ENCODE peak calls at places on chromosomes 12 and 14, in six cellular contexts. One of them, this sample, is unnamed.

GRCh38 chr14:24113379-24113800 is 1.2 kb upstream of the DCAF11 start:
- DNase-seq in Panc1: no peak
- DNase-seq in adipocyte: no peak
- DNase-seq in mesenchymal stem cell: no peak
- DNase-seq in PC-3: no peak
- DNase-seq in lung: no peak
- DNase-seq in this sample: no peak

GRCh38 chr12:51683763-51684357 is 92.8 kb downstream of the SCN8A start:
- DNase-seq in PC-3: peak
- DNase-seq in mesenchymal stem cell: peak
- DNase-seq in adipocyte: peak
- DNase-seq in lung: no peak
- DNase-seq in Panc1: no peak
- DNase-seq in this sample: no peak

GRCh38 chr12:3727877-3728632 is 24.9 kb downstream of the CRACR2A start:
- DNase-seq in Panc1: no peak
- DNase-seq in adipocyte: peak
- DNase-seq in PC-3: no peak
- DNase-seq in mesenchymal stem cell: peak
- DNase-seq in lung: no peak
- DNase-seq in this sample: peak

GRCh38 chr12:104166465-104166864 is 28.5 kb upstream of the NFYB start:
- DNase-seq in PC-3: no peak
- DNase-seq in Panc1: no peak
- DNase-seq in adipocyte: no peak
- DNase-seq in lung: no peak
- DNase-seq in mesenchymal stem cell: peak
- DNase-seq in this sample: peak

GRCh38 chr14:68784298-68784910 is 8.5 kb downstream of the ZFP36L1 start:
- DNase-seq in mesenchymal stem cell: peak
- DNase-seq in PC-3: peak
- DNase-seq in Panc1: no peak
- DNase-seq in lung: no peak
- DNase-seq in adipocyte: peak
- DNase-seq in this sample: no peak

GRCh38 chr12:114165921-114166320 is 199.8 kb upstream of the RBM19 start:
- DNase-seq in Panc1: no peak
- DNase-seq in lung: no peak
- DNase-seq in adipocyte: no peak
- DNase-seq in mesenchymal stem cell: no peak
- DNase-seq in PC-3: no peak
- DNase-seq in this sample: no peak

GRCh38 chr14:77025744-77026165 is 2.8 kb downstream of the IRF2BPL start:
- DNase-seq in PC-3: no peak
- DNase-seq in adipocyte: peak
- DNase-seq in Panc1: no peak
- DNase-seq in mesenchymal stem cell: no peak
- DNase-seq in lung: no peak
- DNase-seq in this sample: peak

GRCh38 chr14:59882957-59883356 is 12.4 kb upstream of the RTN1 start:
- DNase-seq in mesenchymal stem cell: peak
- DNase-seq in Panc1: no peak
- DNase-seq in PC-3: peak
- DNase-seq in lung: no peak
- DNase-seq in adipocyte: no peak
- DNase-seq in this sample: no peak

GRCh38 chr14:63192085-63192484 is 12.2 kb upstream of the RHOJ start:
- DNase-seq in mesenchymal stem cell: no peak
- DNase-seq in adipocyte: no peak
- DNase-seq in Panc1: no peak
- DNase-seq in lung: no peak
- DNase-seq in PC-3: no peak
- DNase-seq in this sample: no peak

GRCh38 chr12:106724934-106725333 is 49.5 kb upstream of the RIC8B start:
- DNase-seq in lung: no peak
- DNase-seq in PC-3: no peak
- DNase-seq in adipocyte: no peak
- DNase-seq in Panc1: no peak
- DNase-seq in mesenchymal stem cell: no peak
- DNase-seq in this sample: no peak

GRCh38 chr12:6335451-6336078 is 6.3 kb downstream of the TNFRSF1A start:
- DNase-seq in adipocyte: peak
- DNase-seq in PC-3: peak
- DNase-seq in lung: peak
- DNase-seq in mesenchymal stem cell: peak
- DNase-seq in Panc1: no peak
- DNase-seq in this sample: peak

GRCh38 chr12:48744251-48745008 is 27.9 kb upstream of the CCNT1 start:
- DNase-seq in Panc1: no peak
- DNase-seq in adipocyte: no peak
- DNase-seq in lung: no peak
- DNase-seq in PC-3: no peak
- DNase-seq in mesenchymal stem cell: no peak
- DNase-seq in this sample: no peak

GRCh38 chr12:125685885-125686284 is 620.6 kb downstream of the AACS start:
- DNase-seq in lung: no peak
- DNase-seq in mesenchymal stem cell: no peak
- DNase-seq in Panc1: no peak
- DNase-seq in PC-3: no peak
- DNase-seq in adipocyte: peak
- DNase-seq in this sample: no peak

GRCh38 chr14:91274796-91275195 is 30.3 kb upstream of the GPR68 start:
- DNase-seq in PC-3: no peak
- DNase-seq in adipocyte: no peak
- DNase-seq in mesenchymal stem cell: no peak
- DNase-seq in Panc1: no peak
- DNase-seq in lung: no peak
- DNase-seq in this sample: no peak

GRCh38 chr14:36270191-36270590 is 50.2 kb downstream of the MBIP start:
- DNase-seq in lung: no peak
- DNase-seq in Panc1: no peak
- DNase-seq in mesenchymal stem cell: no peak
- DNase-seq in PC-3: no peak
- DNase-seq in adipocyte: no peak
- DNase-seq in this sample: no peak

GRCh38 chr12:49783917-49784676 is 42.7 kb downstream of the TMBIM6 start:
- DNase-seq in PC-3: no peak
- DNase-seq in mesenchymal stem cell: peak
- DNase-seq in lung: no peak
- DNase-seq in Panc1: no peak
- DNase-seq in adipocyte: peak
- DNase-seq in this sample: no peak

GRCh38 chr12:132632521-132633228 is 14.1 kb downstream of the P2RX2 start:
- DNase-seq in PC-3: no peak
- DNase-seq in mesenchymal stem cell: no peak
- DNase-seq in lung: no peak
- DNase-seq in adipocyte: no peak
- DNase-seq in Panc1: no peak
- DNase-seq in this sample: no peak

GRCh38 chr14:103301512-103302197 is 32.4 kb upstream of the EIF5 start:
- DNase-seq in mesenchymal stem cell: no peak
- DNase-seq in Panc1: no peak
- DNase-seq in lung: no peak
- DNase-seq in adipocyte: no peak
- DNase-seq in PC-3: peak
- DNase-seq in this sample: no peak

GRCh38 chr14:69839661-69840060 is 39.6 kb upstream of the SMOC1 start:
- DNase-seq in mesenchymal stem cell: no peak
- DNase-seq in PC-3: no peak
- DNase-seq in lung: no peak
- DNase-seq in adipocyte: no peak
- DNase-seq in Panc1: no peak
- DNase-seq in this sample: no peak

GRCh38 chr14:65282909-65283253 is 129.6 kb upstream of the FUT8 start:
- DNase-seq in PC-3: no peak
- DNase-seq in lung: no peak
- DNase-seq in mesenchymal stem cell: no peak
- DNase-seq in Panc1: no peak
- DNase-seq in adipocyte: no peak
- DNase-seq in this sample: no peak

GRCh38 chr12:102740157-102741032 is 176.6 kb downstream of the PAH start:
- DNase-seq in mesenchymal stem cell: peak
- DNase-seq in Panc1: no peak
- DNase-seq in PC-3: peak
- DNase-seq in lung: no peak
- DNase-seq in adipocyte: peak
- DNase-seq in this sample: peak

GRCh38 chr12:101407054-101407437 is 526 bp downstream of the ARL1 start:
- DNase-seq in mesenchymal stem cell: no peak
- DNase-seq in adipocyte: peak
- DNase-seq in Panc1: no peak
- DNase-seq in lung: peak
- DNase-seq in PC-3: peak
- DNase-seq in this sample: peak

GRCh38 chr12:52232916-52233461 is at the start of gene KRT7:
- DNase-seq in mesenchymal stem cell: no peak
- DNase-seq in lung: peak
- DNase-seq in adipocyte: no peak
- DNase-seq in PC-3: peak
- DNase-seq in Panc1: no peak
- DNase-seq in this sample: no peak

GRCh38 chr12:52434760-52435530 is 774 bp upstream of the KRT75 start:
- DNase-seq in PC-3: peak
- DNase-seq in lung: no peak
- DNase-seq in mesenchymal stem cell: no peak
- DNase-seq in adipocyte: no peak
- DNase-seq in Panc1: no peak
- DNase-seq in this sample: no peak

GRCh38 chr12:20376984-20377383 is 8.6 kb downstream of the PDE3A start:
- DNase-seq in lung: no peak
- DNase-seq in Panc1: no peak
- DNase-seq in mesenchymal stem cell: peak
- DNase-seq in adipocyte: peak
- DNase-seq in PC-3: peak
- DNase-seq in this sample: no peak

GRCh38 chr12:39883411-39883810 is 222.5 kb downstream of the SLC2A13 start:
- DNase-seq in adipocyte: no peak
- DNase-seq in Panc1: no peak
- DNase-seq in lung: no peak
- DNase-seq in PC-3: no peak
- DNase-seq in mesenchymal stem cell: no peak
- DNase-seq in this sample: no peak

DNA sequence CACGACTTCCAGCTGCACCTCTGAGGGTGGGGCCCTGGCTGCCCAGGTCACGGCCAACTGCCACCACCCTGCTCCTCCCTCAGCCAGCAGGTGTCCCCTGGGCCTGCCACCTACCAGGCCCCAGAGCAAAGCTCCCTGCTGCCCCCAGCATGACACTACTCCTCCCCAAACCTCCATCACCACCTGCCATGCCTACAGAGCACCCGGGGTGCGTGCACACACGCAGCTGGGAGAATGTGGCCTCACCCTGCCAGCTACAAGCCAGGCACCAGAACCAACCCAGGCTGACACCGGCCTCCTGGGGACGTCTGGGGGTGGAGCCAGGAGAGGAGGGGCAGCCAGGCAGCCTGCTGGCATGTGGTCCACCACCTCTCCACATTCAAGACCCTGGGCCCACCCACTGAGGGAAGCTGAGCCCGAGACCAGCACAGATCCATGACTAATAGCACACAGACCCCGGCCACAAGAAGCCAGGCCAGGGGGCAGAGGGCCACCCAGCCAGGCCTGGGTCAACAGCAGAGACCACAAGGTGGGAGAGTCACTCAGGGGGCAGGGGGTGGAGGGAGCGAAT is 3.4 kb downstream of the JAG2 start:
- DNase-seq in mesenchymal stem cell: no peak
- DNase-seq in adipocyte: no peak
- DNase-seq in PC-3: no peak
- DNase-seq in Panc1: no peak
- DNase-seq in lung: no peak
- DNase-seq in this sample: no peak
- H3K4me3 ChIP-seq in mesenchymal stem cell: peak
- H3K4me3 ChIP-seq in adipocyte: no peak
- H3K4me3 ChIP-seq in PC-3: no peak
- H3K4me3 ChIP-seq in Panc1: no peak
- H3K4me3 ChIP-seq in lung: no peak
- H3K4me3 ChIP-seq in this sample: no peak

GRCh38 chr14:85444685-85445084 is 85.3 kb upstream of the FLRT2 start:
- DNase-seq in lung: no peak
- DNase-seq in PC-3: peak
- DNase-seq in Panc1: no peak
- DNase-seq in mesenchymal stem cell: peak
- DNase-seq in adipocyte: no peak
- DNase-seq in this sample: peak
- H3K4me3 ChIP-seq in lung: no peak
- H3K4me3 ChIP-seq in PC-3: no peak
- H3K4me3 ChIP-seq in Panc1: no peak
- H3K4me3 ChIP-seq in mesenchymal stem cell: no peak
- H3K4me3 ChIP-seq in adipocyte: no peak
- H3K4me3 ChIP-seq in this sample: no peak

GRCh38 chr14:33733310-33733709 is 217.6 kb downstream of the EGLN3 start:
- DNase-seq in PC-3: no peak
- DNase-seq in lung: no peak
- DNase-seq in adipocyte: no peak
- DNase-seq in Panc1: no peak
- DNase-seq in mesenchymal stem cell: no peak
- DNase-seq in this sample: no peak

GRCh38 chr14:33726685-33727084 is 224.2 kb downstream of the EGLN3 start:
- DNase-seq in mesenchymal stem cell: no peak
- DNase-seq in adipocyte: no peak
- DNase-seq in Panc1: no peak
- DNase-seq in PC-3: no peak
- DNase-seq in lung: no peak
- DNase-seq in this sample: no peak

GRCh38 chr14:33730163-33730562 is 220.7 kb downstream of the EGLN3 start:
- DNase-seq in adipocyte: no peak
- DNase-seq in mesenchymal stem cell: no peak
- DNase-seq in PC-3: peak
- DNase-seq in Panc1: no peak
- DNase-seq in lung: no peak
- DNase-seq in this sample: no peak

GRCh38 chr14:33733721-33734120 is 217.2 kb downstream of the EGLN3 start:
- DNase-seq in Panc1: no peak
- DNase-seq in mesenchymal stem cell: no peak
- DNase-seq in adipocyte: no peak
- DNase-seq in PC-3: no peak
- DNase-seq in lung: no peak
- DNase-seq in this sample: no peak

GRCh38 chr14:33728010-33728498 is 222.8 kb downstream of the EGLN3 start:
- DNase-seq in Panc1: no peak
- DNase-seq in PC-3: peak
- DNase-seq in adipocyte: no peak
- DNase-seq in lung: no peak
- DNase-seq in mesenchymal stem cell: no peak
- DNase-seq in this sample: no peak
- H3K4me3 ChIP-seq in Panc1: no peak
- H3K4me3 ChIP-seq in PC-3: no peak
- H3K4me3 ChIP-seq in adipocyte: no peak
- H3K4me3 ChIP-seq in lung: no peak
- H3K4me3 ChIP-seq in mesenchymal stem cell: no peak
- H3K4me3 ChIP-seq in this sample: no peak

DNA sequence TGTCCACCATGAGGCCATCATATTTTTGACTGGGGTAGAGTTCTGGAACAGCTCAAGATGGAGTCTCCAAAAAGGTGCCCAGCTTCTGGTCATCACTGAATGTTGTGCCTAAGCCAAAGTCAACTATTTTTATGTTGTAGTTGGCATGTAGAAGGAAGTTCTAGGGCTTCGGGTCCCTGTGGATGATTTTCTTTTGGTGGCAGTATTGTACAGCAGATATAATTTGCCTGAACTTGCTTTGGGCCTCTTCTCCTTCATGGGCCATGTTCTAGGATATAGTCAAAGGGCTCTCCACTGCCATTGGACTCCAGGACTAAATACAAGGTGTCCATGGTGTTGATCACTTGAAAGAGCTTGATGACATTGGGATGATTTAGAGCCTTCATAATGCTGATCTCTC is 143.6 kb downstream of the SLC38A4 start:
- DNase-seq in Panc1: no peak
- DNase-seq in adipocyte: no peak
- DNase-seq in mesenchymal stem cell: no peak
- DNase-seq in lung: no peak
- DNase-seq in PC-3: no peak
- DNase-seq in this sample: no peak
- H3K4me3 ChIP-seq in Panc1: no peak
- H3K4me3 ChIP-seq in adipocyte: no peak
- H3K4me3 ChIP-seq in mesenchymal stem cell: no peak
- H3K4me3 ChIP-seq in lung: no peak
- H3K4me3 ChIP-seq in PC-3: no peak
- H3K4me3 ChIP-seq in this sample: no peak

This sample was measured in cardiac muscle cell.